ENCODE peak calls at places on chromosomes 7 and 10, in six cellular contexts. I is heart left ventricle, M is ovary, Y is fibroblast of mammary gland, U is upper lobe of right lung, S is AG04450. N is an unnamed sample.

GRCh38 chr10:91689731-91690168 is 56.9 kb upstream of the PPP1R3C start:
- DNase-seq in I (peak), U (no peak), M (no peak), Y (peak), S (no peak), N (no peak)

GRCh38 chr10:90947025-90947960 is 26.4 kb upstream of the ANKRD1 start:
- DNase-seq in S (no peak), Y (no peak), M (no peak), U (no peak), I (no peak), N (no peak)

GRCh38 chr10:31340343-31340742 is 21.3 kb downstream of the ZEB1 start:
- DNase-seq in M (no peak), U (no peak), S (no peak), Y (no peak), I (no peak), N (peak)

GRCh38 chr7:82044497-82045080 is 274.7 kb upstream of the HGF start:
- DNase-seq in S (no peak), M (peak), I (peak), U (no peak), Y (peak), N (peak)

GRCh38 chr7:68726386-68726785 is 871.9 kb upstream of the AUTS2 start:
- DNase-seq in I (no peak), M (no peak), S (no peak), U (no peak), Y (no peak), N (no peak)

GRCh38 chr7:78563186-78563585 is 764.6 kb downstream of the PHTF2 start:
- DNase-seq in Y (no peak), M (no peak), I (no peak), U (no peak), S (no peak), N (no peak)

GRCh38 chr10:72740526-72740925 is 48.6 kb downstream of the MCU start:
- DNase-seq in I (peak), Y (peak), U (no peak), S (no peak), M (no peak), N (peak)

GRCh38 chr7:123484199-123484598 is 50.2 kb downstream of the IQUB start:
- DNase-seq in I (no peak), U (no peak), M (no peak), Y (no peak), S (no peak), N (no peak)

GRCh38 chr7:80941206-80941758 is 22.4 kb upstream of the SEMA3C start:
- DNase-seq in Y (peak), U (no peak), I (no peak), S (no peak), M (no peak), N (peak)

GRCh38 chr10:71040890-71041590 is 152.7 kb upstream of the PCBD1 start:
- DNase-seq in Y (no peak), S (no peak), M (no peak), I (peak), U (peak), N (no peak)

GRCh38 chr10:75057680-75058079 is 53.8 kb upstream of the SAMD8 start:
- DNase-seq in Y (no peak), M (no peak), S (no peak), I (no peak), U (no peak), N (no peak)

GRCh38 chr10:133225707-133226191 is 4.3 kb upstream of the UTF1 start:
- DNase-seq in M (peak), Y (no peak), U (no peak), S (no peak), I (no peak), N (no peak)

GRCh38 chr7:82235710-82236109 is 207.9 kb downstream of the CACNA2D1 start:
- DNase-seq in M (no peak), Y (peak), U (no peak), S (no peak), I (no peak), N (peak)

GRCh38 chr7:67018940-67019339 is 22.3 kb downstream of the TYW1 start:
- DNase-seq in S (no peak), I (no peak), Y (no peak), U (no peak), M (no peak), N (no peak)

GRCh38 chr7:27586825-27587224 is 75.9 kb downstream of the HIBADH start:
- DNase-seq in M (no peak), S (no peak), U (no peak), Y (no peak), I (no peak), N (no peak)

GRCh38 chr10:78740976-78741375 is 327.8 kb upstream of the ZMIZ1 start:
- DNase-seq in S (no peak), I (no peak), Y (peak), U (no peak), M (peak), N (no peak)

GRCh38 chr10:100826983-100827818 is 81.8 kb downstream of the PAX2 start:
- DNase-seq in I (no peak), M (no peak), U (no peak), S (no peak), Y (no peak), N (no peak)

GRCh38 chr7:151251926-151252835 is 3.7 kb upstream of the SMARCD3 start:
- DNase-seq in S (peak), U (peak), M (peak), Y (peak), I (peak), N (peak)

GRCh38 chr10:107165007-107165406 is 501 bp upstream of the SORCS1 start:
- DNase-seq in M (no peak), S (no peak), Y (no peak), U (no peak), I (no peak), N (no peak)

GRCh38 chr10:116772901-116773300 is 30.5 kb upstream of the HSPA12A start:
- DNase-seq in Y (no peak), S (no peak), U (no peak), I (no peak), M (no peak), N (no peak)

GRCh38 chr7:151741585-151741984 is 135.3 kb downstream of the PRKAG2 start:
- DNase-seq in Y (no peak), M (no peak), U (no peak), S (no peak), I (no peak), N (no peak)

GRCh38 chr7:80916770-80917681 is 1.8 kb downstream of the SEMA3C start:
- DNase-seq in M (no peak), U (no peak), I (no peak), S (no peak), Y (peak), N (peak)

GRCh38 chr10:36220122-36220521 is 578.0 kb upstream of the FZD8 start:
- DNase-seq in S (no peak), Y (no peak), I (no peak), U (no peak), M (no peak), N (no peak)

GRCh38 chr7:158650821-158651225 is 53.8 kb downstream of the NCAPG2 start:
- DNase-seq in S (peak), M (no peak), U (no peak), I (no peak), Y (peak), N (no peak)

GRCh38 chr10:33295851-33296250 is 38.6 kb downstream of the NRP1 start:
- DNase-seq in M (no peak), I (no peak), Y (no peak), S (no peak), U (no peak), N (no peak)

GRCh38 chr7:133912916-133913697 is 214.0 kb upstream of the LRGUK start:
- DNase-seq in I (no peak), M (no peak), U (no peak), S (no peak), Y (peak), N (no peak)

GRCh38 chr7:66505531-66506451 is 122.9 kb upstream of the KCTD7 start:
- DNase-seq in Y (peak), M (peak), U (no peak), I (no peak), S (no peak), N (peak)

GRCh38 chr10:116891208-116891607 is 41.9 kb downstream of the ENO4 start:
- DNase-seq in Y (peak), M (no peak), I (peak), U (no peak), S (peak), N (peak)

GRCh38 chr7:101560856-101561255 is 68.2 kb downstream of the MYL10 start:
- DNase-seq in I (no peak), M (no peak), U (no peak), S (no peak), Y (no peak), N (no peak)

GRCh38 chr10:52146766-52147165 is 167.3 kb upstream of the DKK1 start:
- DNase-seq in S (peak), U (no peak), Y (peak), I (no peak), M (no peak), N (no peak)

GRCh38 chr7:123271231-123271630 is 71.5 kb upstream of the SLC13A1 start:
- DNase-seq in U (no peak), I (no peak), M (no peak), Y (peak), S (no peak), N (peak)

GRCh38 chr10:103712146-103712545 is 143.2 kb downstream of the SH3PXD2A start:
- DNase-seq in U (no peak), I (no peak), S (no peak), M (no peak), Y (no peak), N (no peak)

GRCh38 chr7:25726682-25727357 is 425.2 kb upstream of the NFE2L3 start:
- DNase-seq in U (no peak), M (no peak), Y (no peak), S (no peak), I (no peak), N (no peak)

GRCh38 chr10:15369642-15370211 is 1.4 kb downstream of the FAM171A1 start:
- DNase-seq in U (no peak), Y (no peak), M (peak), S (no peak), I (no peak), N (peak)

GRCh38 chr7:6436385-6436685 is 11.4 kb downstream of the DAGLB start:
- DNase-seq in U (no peak), M (no peak), I (no peak), Y (no peak), S (no peak), N (no peak)

GRCh38 chr10:103202319-103202718 is 9.2 kb upstream of the NT5C2 start:
- DNase-seq in U (no peak), S (no peak), Y (no peak), M (no peak), I (no peak), N (no peak)

GRCh38 chr10:85565381-85565780 is 801.2 kb downstream of the GRID1 start:
- DNase-seq in S (no peak), Y (no peak), U (no peak), M (no peak), I (no peak), N (no peak)

GRCh38 chr7:108972009-108972408 is 402.3 kb downstream of the DNAJB9 start:
- DNase-seq in M (no peak), Y (no peak), U (no peak), S (no peak), I (no peak), N (peak)

GRCh38 chr7:108973075-108973474 is 403.4 kb downstream of the DNAJB9 start:
- DNase-seq in U (no peak), I (no peak), S (no peak), M (no peak), Y (no peak), N (peak)
- TF ChIP-seq CTCF in U (no peak), I (peak), S (no peak), M (no peak), Y (no peak), N (no peak)

GRCh38 chr10:24009736-24010135 is 199.2 kb upstream of the KIAA1217 start:
- DNase-seq in M (no peak), Y (no peak), S (no peak), I (no peak), U (no peak), N (no peak)

GRCh38 chr10:24007359-24007758 is 201.6 kb upstream of the KIAA1217 start:
- DNase-seq in M (no peak), I (no peak), S (no peak), U (no peak), Y (no peak), N (no peak)

GRCh38 chr10:24012249-24012803 is 196.6 kb upstream of the KIAA1217 start:
- DNase-seq in S (no peak), U (no peak), Y (no peak), M (no peak), I (no peak), N (no peak)

GRCh38 chr10:24009115-24009514 is 199.8 kb upstream of the KIAA1217 start:
- DNase-seq in Y (no peak), S (no peak), U (no peak), I (no peak), M (no peak), N (no peak)

GRCh38 chr10:24008164-24009066 is 200.5 kb upstream of the KIAA1217 start:
- DNase-seq in I (peak), Y (peak), S (no peak), M (no peak), U (no peak), N (peak)
- H3K4me3 ChIP-seq in I (peak), Y (no peak), S (no peak), M (no peak), U (no peak), N (no peak)

DNA sequence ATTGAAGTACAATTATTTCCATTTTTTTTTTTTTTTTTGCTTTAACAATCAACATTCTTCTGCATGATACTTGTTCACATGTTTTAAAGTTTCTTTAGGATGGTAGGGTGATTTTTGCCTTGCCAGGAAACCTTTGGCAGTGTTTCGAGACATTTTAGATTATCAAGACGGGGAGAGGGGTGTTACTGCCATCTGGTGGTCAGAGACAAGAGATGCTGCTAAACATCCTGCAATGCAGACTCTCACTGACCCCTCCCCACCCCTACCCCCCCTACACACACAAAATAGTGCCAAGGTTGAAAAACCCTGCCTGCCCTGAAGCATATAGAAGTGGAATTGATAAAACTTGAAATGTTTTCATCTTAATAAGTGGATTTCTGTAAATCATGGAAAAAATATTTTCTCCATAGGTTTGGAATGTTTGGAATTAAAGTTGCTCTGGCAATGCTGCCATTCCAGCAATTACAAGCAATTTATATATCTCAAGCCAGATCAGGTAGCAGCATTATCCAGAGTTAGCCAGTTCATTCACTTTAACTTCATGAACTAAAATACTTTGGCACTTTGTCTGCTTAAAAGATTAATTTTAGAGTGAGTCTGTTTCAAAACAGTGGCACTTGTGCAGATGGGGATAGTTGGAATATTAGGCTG is 62.1 kb downstream of the SDHAF3 start:
- DNase-seq in M (peak), U (no peak), I (peak), S (peak), Y (peak), N (peak)
- TF ChIP-seq CTCF in M (peak), U (peak), I (peak), S (peak), Y (peak), N (peak)

GRCh38 chr10:114560144-114560543 is 97.9 kb downstream of the ABLIM1 start:
- DNase-seq in Y (no peak), M (no peak), S (no peak), U (no peak), I (no peak), N (no peak)
- H3K4me3 ChIP-seq in Y (no peak), M (no peak), S (no peak), U (no peak), I (no peak), N (no peak)

DNA sequence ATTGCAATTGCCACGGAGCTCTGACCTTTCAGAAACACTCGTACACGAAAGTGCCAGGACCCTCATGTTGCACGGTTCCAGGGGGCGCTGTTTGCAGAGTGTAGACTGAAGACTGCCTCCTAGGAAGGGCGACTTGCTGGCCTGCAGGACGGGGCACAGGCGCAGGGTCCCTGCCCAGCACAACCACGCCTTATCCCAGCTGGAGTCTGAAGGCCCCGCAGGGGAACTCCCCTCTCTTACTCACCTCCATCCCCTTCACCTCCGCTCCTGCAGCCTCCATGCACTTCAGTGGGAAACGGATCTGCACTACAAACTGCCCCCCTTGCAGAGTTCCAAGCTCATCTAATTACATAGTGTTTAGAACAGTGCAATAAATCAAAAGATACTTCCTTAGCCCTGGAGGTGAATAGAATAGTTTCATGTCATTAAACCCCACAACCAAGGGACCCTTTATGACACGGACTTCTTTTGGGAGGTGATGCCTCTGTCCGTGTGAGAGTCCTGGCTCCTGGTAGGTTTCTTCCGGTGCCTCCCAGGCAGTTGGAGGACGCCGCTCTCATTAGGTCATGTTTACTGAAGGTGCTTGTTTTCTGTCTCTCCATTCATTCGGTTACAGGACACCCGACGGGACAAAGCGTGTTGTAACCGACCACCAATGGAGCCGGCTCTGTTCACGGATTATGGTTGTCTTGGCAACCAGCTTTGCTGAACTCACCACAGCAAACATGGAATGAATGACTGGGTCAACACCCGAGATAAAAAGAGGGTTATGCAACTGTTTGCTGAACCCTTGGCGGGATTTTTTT is 262.2 kb downstream of the BAMBI start:
- DNase-seq in S (no peak), U (peak), I (peak), Y (peak), M (no peak), N (peak)
- TF ChIP-seq CTCF in S (peak), U (peak), I (peak), Y (no peak), M (no peak), N (peak)

DNA sequence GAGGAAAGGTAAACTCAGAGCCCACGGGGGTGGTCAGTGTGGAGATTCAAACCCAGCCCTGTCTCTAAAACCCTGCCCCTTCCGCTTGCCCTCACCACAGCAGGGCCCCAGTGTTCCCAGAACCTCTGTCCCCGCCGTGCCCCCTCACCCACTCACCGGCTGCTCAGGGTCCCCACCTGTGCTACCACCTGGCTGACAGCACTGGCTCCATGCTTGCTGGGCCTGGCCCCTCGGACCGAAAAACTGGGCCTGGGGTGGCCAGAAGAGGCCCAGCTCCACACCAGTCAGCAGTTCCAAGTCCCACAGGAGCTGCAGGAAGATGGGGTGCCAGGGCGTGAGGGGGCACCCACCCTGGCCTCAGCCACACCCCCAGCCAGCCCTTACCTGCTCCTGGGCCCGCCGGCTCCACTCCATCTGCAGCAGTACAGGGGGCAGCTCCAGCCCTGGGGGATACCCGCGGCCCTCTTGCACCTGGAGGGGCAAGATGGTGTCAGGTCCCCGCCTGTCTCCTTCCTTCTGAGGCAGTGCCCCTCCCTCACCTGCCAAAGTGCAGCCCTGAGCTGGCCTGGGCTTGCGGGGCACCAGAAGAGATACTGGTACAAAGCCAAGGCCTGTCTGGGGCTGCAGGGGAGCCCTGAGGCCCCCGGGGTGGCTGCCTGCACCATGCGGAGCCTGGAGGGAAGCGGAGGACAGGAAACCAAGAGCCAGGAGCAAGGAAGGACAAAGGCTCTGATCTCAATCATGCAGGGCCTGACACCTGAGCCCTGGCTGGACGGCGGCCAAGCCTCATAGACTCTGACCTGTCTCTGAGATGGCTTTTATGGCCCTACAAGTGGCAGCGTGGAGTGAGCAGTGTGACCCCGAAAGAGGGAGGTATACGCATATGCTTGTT is 11.7 kb downstream of the ATP6V1F start:
- DNase-seq in U (no peak), I (no peak), M (no peak), Y (no peak), S (no peak), N (no peak)
- H3K4me3 ChIP-seq in U (no peak), I (no peak), M (no peak), Y (no peak), S (no peak), N (no peak)

DNA sequence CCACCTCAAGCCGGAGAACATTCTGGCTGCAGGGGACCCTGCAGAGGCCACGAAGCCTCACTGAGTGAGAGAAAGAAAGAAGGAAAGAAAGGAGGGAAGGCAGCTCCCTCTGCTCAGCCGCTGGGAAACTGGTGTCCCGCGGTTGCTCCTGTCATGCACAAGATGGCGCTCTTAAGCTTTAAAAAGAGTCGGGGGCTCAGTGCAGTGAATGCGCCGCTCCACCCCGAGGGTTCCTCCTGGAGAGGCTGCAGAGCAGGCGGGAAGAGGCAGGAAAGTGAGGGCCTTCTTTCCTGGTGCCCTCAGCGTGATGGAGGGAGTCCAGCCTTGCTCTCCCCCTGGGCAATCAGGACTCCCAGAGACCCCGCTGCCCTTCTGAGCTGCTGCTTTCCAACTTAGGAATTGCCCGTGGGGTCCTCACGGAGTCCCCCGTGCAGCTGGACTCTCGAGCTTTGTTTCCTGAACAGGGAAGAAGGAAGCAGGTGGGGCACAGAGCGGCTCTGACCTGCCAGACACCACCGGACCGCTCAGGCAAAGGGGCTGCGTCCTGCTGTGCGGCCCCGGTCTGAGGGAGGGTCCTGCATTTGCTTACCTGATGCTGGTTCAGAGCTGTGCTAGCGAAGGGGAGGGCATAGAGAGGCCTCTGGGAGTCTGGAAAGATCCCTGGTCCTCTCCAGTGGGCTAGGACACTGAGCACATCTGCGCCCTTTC is 141.9 kb upstream of the MKI67 start:
- DNase-seq in M (no peak), I (no peak), Y (peak), U (no peak), S (no peak), N (peak)
- TF ChIP-seq CTCF in M (no peak), I (peak), Y (peak), U (peak), S (no peak), N (peak)